ENCODE peak calls at places on chromosomes 5 and 9, in four cellular contexts. One of them, this sample, is unnamed.

GRCh38 chr5:19660679-19661078 is 327.3 kb downstream of the CDH18 start:
- DNase-seq in HepG2: peak
- DNase-seq in GM12878: no peak
- DNase-seq in H1: no peak
- DNase-seq in this sample: no peak

GRCh38 chr5:27706832-27707231 is 668.4 kb upstream of the CDH9 start:
- DNase-seq in H1: no peak
- DNase-seq in HepG2: no peak
- DNase-seq in GM12878: no peak
- DNase-seq in this sample: no peak

GRCh38 chr9:124286292-124286931 is 28.7 kb downstream of the NEK6 start:
- DNase-seq in GM12878: peak
- DNase-seq in H1: no peak
- DNase-seq in HepG2: no peak
- DNase-seq in this sample: no peak

GRCh38 chr9:135797507-135798302 is 95.7 kb downstream of the KCNT1 start:
- DNase-seq in HepG2: no peak
- DNase-seq in GM12878: no peak
- DNase-seq in H1: peak
- DNase-seq in this sample: peak

GRCh38 chr5:6754766-6755165 is 41.5 kb downstream of the TENT4A start:
- DNase-seq in GM12878: no peak
- DNase-seq in HepG2: no peak
- DNase-seq in H1: no peak
- DNase-seq in this sample: no peak

GRCh38 chr9:106693546-106693945 is 169.4 kb upstream of the ZNF462 start:
- DNase-seq in HepG2: no peak
- DNase-seq in GM12878: no peak
- DNase-seq in H1: no peak
- DNase-seq in this sample: no peak

GRCh38 chr5:134649163-134649916 is 755 bp downstream of the SEC24A start:
- DNase-seq in H1: no peak
- DNase-seq in HepG2: no peak
- DNase-seq in GM12878: no peak
- DNase-seq in this sample: no peak

GRCh38 chr5:173340984-173341383 is 12.8 kb upstream of the STC2 start:
- DNase-seq in HepG2: no peak
- DNase-seq in GM12878: no peak
- DNase-seq in H1: no peak
- DNase-seq in this sample: no peak

GRCh38 chr5:149062371-149063016 is 368 bp downstream of the SH3TC2 start:
- DNase-seq in H1: no peak
- DNase-seq in GM12878: no peak
- DNase-seq in HepG2: peak
- DNase-seq in this sample: peak

GRCh38 chr5:127550652-127551409 is 33.4 kb downstream of the PRRC1 start:
- DNase-seq in HepG2: no peak
- DNase-seq in H1: no peak
- DNase-seq in GM12878: no peak
- DNase-seq in this sample: no peak

GRCh38 chr9:130715270-130716077 is 21.9 kb downstream of the EXOSC2 start:
- DNase-seq in HepG2: no peak
- DNase-seq in H1: no peak
- DNase-seq in GM12878: no peak
- DNase-seq in this sample: no peak

GRCh38 chr9:15373201-15373530 is 49.5 kb upstream of the SNAPC3 start:
- DNase-seq in HepG2: no peak
- DNase-seq in GM12878: no peak
- DNase-seq in H1: no peak
- DNase-seq in this sample: no peak

GRCh38 chr5:179345429-179346321 is at the start of gene ADAMTS2:
- DNase-seq in HepG2: no peak
- DNase-seq in H1: no peak
- DNase-seq in GM12878: no peak
- DNase-seq in this sample: peak

GRCh38 chr9:95143591-95144561 is 173.6 kb downstream of the FANCC start:
- DNase-seq in HepG2: peak
- DNase-seq in GM12878: no peak
- DNase-seq in H1: no peak
- DNase-seq in this sample: no peak

GRCh38 chr5:160649304-160649703 is 202.7 kb downstream of the ATP10B start:
- DNase-seq in H1: no peak
- DNase-seq in GM12878: no peak
- DNase-seq in HepG2: peak
- DNase-seq in this sample: peak

GRCh38 chr5:40410231-40410861 is 269.4 kb upstream of the PTGER4 start:
- DNase-seq in H1: no peak
- DNase-seq in GM12878: no peak
- DNase-seq in HepG2: no peak
- DNase-seq in this sample: no peak

GRCh38 chr9:36839131-36839885 is 194.8 kb downstream of the PAX5 start:
- DNase-seq in GM12878: no peak
- DNase-seq in HepG2: no peak
- DNase-seq in H1: no peak
- DNase-seq in this sample: no peak

GRCh38 chr9:131554865-131555351 is 9.6 kb downstream of the PRRT1B start:
- DNase-seq in H1: no peak
- DNase-seq in GM12878: no peak
- DNase-seq in HepG2: no peak
- DNase-seq in this sample: no peak

GRCh38 chr9:138022756-138023393 is 145.3 kb downstream of the CACNA1B start:
- DNase-seq in H1: no peak
- DNase-seq in HepG2: no peak
- DNase-seq in GM12878: no peak
- DNase-seq in this sample: no peak

DNA sequence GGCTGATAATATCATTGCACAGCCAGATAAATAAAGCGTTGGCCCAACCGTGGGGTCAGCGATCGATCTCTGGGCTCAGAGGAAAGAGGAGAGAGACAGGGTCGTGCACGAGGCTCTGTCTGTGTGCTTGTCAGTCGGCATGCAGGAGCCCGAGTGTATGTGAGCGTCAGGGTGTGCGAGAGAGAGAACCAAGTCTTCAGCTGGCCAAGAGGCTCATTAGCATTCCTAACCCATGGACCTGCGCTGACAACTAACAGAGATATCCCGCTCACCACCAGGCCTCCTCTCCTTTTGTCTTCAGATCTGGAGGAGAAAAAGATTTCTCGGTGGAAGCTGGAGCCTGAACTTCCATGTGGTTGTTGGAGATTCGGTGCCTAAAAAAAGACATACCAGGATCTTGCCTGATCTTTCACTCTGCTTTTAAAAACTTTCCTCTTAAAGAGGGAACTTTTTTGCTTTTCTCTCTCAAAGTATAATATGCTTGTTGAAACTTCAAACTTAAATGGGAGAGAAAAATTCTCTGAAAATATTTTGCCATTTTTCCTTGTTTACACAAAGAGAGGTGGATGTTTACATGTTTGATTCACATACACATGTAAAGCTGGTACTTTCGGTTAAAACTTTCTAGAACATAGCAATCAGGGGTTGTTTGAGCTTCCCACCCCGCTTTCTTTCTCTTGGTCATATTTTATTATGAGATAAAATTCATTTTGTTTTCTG is 16.6 kb downstream of the NR2F1 start:
- DNase-seq in GM12878: no peak
- DNase-seq in HepG2: no peak
- DNase-seq in H1: no peak
- DNase-seq in this sample: no peak
- H3K4me3 ChIP-seq in GM12878: no peak
- H3K4me3 ChIP-seq in HepG2: peak
- H3K4me3 ChIP-seq in H1: no peak
- H3K4me3 ChIP-seq in this sample: no peak

GRCh38 chr9:84604223-84604622 is 65.3 kb upstream of the NTRK2 start:
- DNase-seq in GM12878: no peak
- DNase-seq in HepG2: no peak
- DNase-seq in H1: no peak
- DNase-seq in this sample: no peak

GRCh38 chr9:84597131-84597530 is 72.4 kb upstream of the NTRK2 start:
- DNase-seq in HepG2: no peak
- DNase-seq in GM12878: peak
- DNase-seq in H1: no peak
- DNase-seq in this sample: no peak

DNA sequence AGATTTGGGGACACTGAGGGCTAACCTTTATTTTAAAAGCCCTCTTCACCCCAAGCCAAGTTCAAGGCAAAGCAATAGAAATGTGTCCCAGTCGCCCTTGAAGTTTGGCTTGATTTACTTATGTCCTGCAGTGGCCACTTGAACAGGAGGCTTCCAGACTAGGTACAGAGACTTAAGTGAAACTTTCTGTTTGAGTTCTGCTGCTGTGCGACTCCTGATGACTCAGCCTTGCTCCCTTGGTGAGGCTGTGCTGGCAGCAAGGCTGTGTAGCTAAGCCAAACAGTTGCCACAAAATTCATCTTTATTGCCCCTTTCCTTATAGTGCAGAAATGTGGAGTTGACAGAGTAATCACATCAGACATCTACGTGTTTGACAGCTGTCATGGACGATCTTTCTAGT is 68.8 kb upstream of the NTRK2 start:
- DNase-seq in HepG2: no peak
- DNase-seq in GM12878: no peak
- DNase-seq in H1: no peak
- DNase-seq in this sample: no peak
- TF ChIP-seq SUZ12 in HepG2: no peak
- TF ChIP-seq SUZ12 in GM12878: no peak
- TF ChIP-seq SUZ12 in H1: no peak
- TF ChIP-seq SUZ12 in this sample: no peak

DNA sequence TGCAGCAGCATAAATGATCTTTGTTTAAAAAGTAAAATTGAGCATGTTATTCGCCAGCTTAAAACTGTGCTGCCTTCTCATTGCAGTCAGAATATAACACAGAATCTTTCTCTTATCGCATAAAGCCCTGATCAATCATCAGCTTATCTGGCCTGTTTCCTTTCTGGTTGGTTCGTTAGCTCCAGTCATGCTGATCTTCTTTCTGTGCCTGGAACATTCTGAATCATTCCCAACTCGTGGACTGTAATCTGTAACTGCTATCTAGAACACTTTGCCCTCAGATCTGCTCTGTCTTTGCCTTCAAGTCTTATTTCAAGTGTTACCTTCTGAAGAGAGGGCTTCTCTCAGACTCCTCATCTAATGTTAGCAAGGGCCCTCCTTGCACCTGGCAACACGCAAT is 11.9 kb upstream of the FER start:
- DNase-seq in GM12878: no peak
- DNase-seq in H1: no peak
- DNase-seq in HepG2: no peak
- DNase-seq in this sample: no peak
- H3K4me3 ChIP-seq in GM12878: no peak
- H3K4me3 ChIP-seq in H1: no peak
- H3K4me3 ChIP-seq in HepG2: no peak
- H3K4me3 ChIP-seq in this sample: no peak

GRCh38 chr9:38686923-38687322 is 33.0 kb downstream of the FAM240B start:
- DNase-seq in H1: no peak
- DNase-seq in GM12878: no peak
- DNase-seq in HepG2: no peak
- DNase-seq in this sample: no peak
- TF ChIP-seq SUZ12 in H1: no peak
- TF ChIP-seq SUZ12 in GM12878: no peak
- TF ChIP-seq SUZ12 in HepG2: no peak
- TF ChIP-seq SUZ12 in this sample: no peak

GRCh38 chr5:167576126-167576525 is 715.3 kb upstream of the WWC1 start:
- DNase-seq in HepG2: no peak
- DNase-seq in GM12878: no peak
- DNase-seq in H1: no peak
- DNase-seq in this sample: no peak

GRCh38 chr5:167576928-167577327 is 714.5 kb upstream of the WWC1 start:
- DNase-seq in H1: no peak
- DNase-seq in HepG2: no peak
- DNase-seq in GM12878: no peak
- DNase-seq in this sample: no peak

GRCh38 chr5:167571824-167572223 is 719.6 kb upstream of the WWC1 start:
- DNase-seq in HepG2: no peak
- DNase-seq in H1: no peak
- DNase-seq in GM12878: no peak
- DNase-seq in this sample: no peak

GRCh38 chr5:167573274-167574127 is 717.9 kb upstream of the WWC1 start:
- DNase-seq in GM12878: no peak
- DNase-seq in HepG2: no peak
- DNase-seq in H1: peak
- DNase-seq in this sample: peak

GRCh38 chr5:167574381-167574780 is 717.1 kb upstream of the WWC1 start:
- DNase-seq in HepG2: no peak
- DNase-seq in H1: no peak
- DNase-seq in GM12878: no peak
- DNase-seq in this sample: no peak
- H3K4me3 ChIP-seq in HepG2: no peak
- H3K4me3 ChIP-seq in H1: peak
- H3K4me3 ChIP-seq in GM12878: no peak
- H3K4me3 ChIP-seq in this sample: peak

This sample was measured in NT2/D1.